ENCODE peak calls at places on chromosomes 1 and 21, in nine cellular contexts. A, J, P, O, L, T, E, Q and Y are unnamed samples.

GRCh38 chr1:208510192-208510952 is 266.2 kb upstream of the PLXNA2 start:
- DNase-seq in A (no peak), J (no peak), P (no peak), O (no peak), L (no peak), T (no peak), E (no peak), Q (no peak), Y (no peak)

GRCh38 chr1:110464340-110464739 is 13.4 kb downstream of the PROK1 start:
- DNase-seq in A (no peak), J (no peak), P (no peak), O (no peak), L (no peak), T (no peak), E (no peak), Q (no peak), Y (peak)

GRCh38 chr21:39317134-39318090 is 4.0 kb upstream of the BRWD1 start:
- DNase-seq in A (no peak), J (no peak), P (no peak), O (no peak), L (no peak), T (no peak), E (no peak), Q (no peak), Y (no peak)

GRCh38 chr1:187817782-187818181 is 989.0 kb downstream of the PLA2G4A start:
- DNase-seq in A (no peak), J (no peak), P (peak), O (no peak), L (no peak), T (no peak), E (no peak), Q (no peak), Y (no peak)

GRCh38 chr21:26170471-26171309 is at the start of gene APP:
- DNase-seq in A (peak), J (peak), P (peak), O (peak), L (peak), T (peak), E (peak), Q (peak), Y (peak)

GRCh38 chr21:35616090-35616489 is 444.2 kb downstream of the SETD4 start:
- DNase-seq in A (no peak), J (no peak), P (peak), O (no peak), L (no peak), T (no peak), E (no peak), Q (no peak), Y (no peak)

GRCh38 chr1:115467790-115468189 is 129.7 kb upstream of the NGF start:
- DNase-seq in A (no peak), J (no peak), P (no peak), O (no peak), L (no peak), T (no peak), E (no peak), Q (no peak), Y (no peak)

GRCh38 chr1:60279798-60280197 is 206.2 kb upstream of the C1orf87 start:
- DNase-seq in A (no peak), J (no peak), P (no peak), O (no peak), L (no peak), T (no peak), E (no peak), Q (no peak), Y (no peak)

GRCh38 chr1:33185541-33185940 is 3.7 kb upstream of the TRIM62 start:
- DNase-seq in A (no peak), J (no peak), P (no peak), O (no peak), L (no peak), T (no peak), E (no peak), Q (no peak), Y (no peak)

GRCh38 chr1:66253330-66253921 is 280.5 kb upstream of the SGIP1 start:
- DNase-seq in A (no peak), J (no peak), P (peak), O (no peak), L (no peak), T (no peak), E (no peak), Q (no peak), Y (peak)

GRCh38 chr1:183685112-183685713 is 32.1 kb upstream of the APOBEC4 start:
- DNase-seq in A (no peak), J (no peak), P (peak), O (no peak), L (no peak), T (no peak), E (no peak), Q (no peak), Y (peak)

GRCh38 chr1:67575861-67576260 is 109.1 kb upstream of the GADD45A start:
- DNase-seq in A (no peak), J (no peak), P (no peak), O (no peak), L (no peak), T (no peak), E (no peak), Q (no peak), Y (no peak)

GRCh38 chr1:154420172-154420571 is 15.0 kb downstream of the IL6R start:
- DNase-seq in A (peak), J (no peak), P (no peak), O (peak), L (peak), T (peak), E (no peak), Q (no peak), Y (peak)

GRCh38 chr1:207808322-207808705 is 56.5 kb downstream of the CD46 start:
- DNase-seq in A (no peak), J (no peak), P (no peak), O (no peak), L (no peak), T (no peak), E (no peak), Q (no peak), Y (no peak)